ENCODE peak calls at places on chromosomes 4 and X, in four cellular contexts. One of them, this sample, is unnamed.
A peak's percentile ranks its signal among the peaks of the same experiment; 100 is the strongest.

GRCh38 chr4:163556169-163556568 is 61.7 kb downstream of the TMA16 start:
- DNase-seq in psoas muscle: no peak
- DNase-seq in PC-3: peak; percentile 33
- DNase-seq in adrenal gland: no peak
- DNase-seq in this sample: no peak

GRCh38 chrX:134821370-134821769 is 163.1 kb upstream of the PLAC1 start:
- DNase-seq in PC-3: peak; percentile 56
- DNase-seq in adrenal gland: peak; percentile 22
- DNase-seq in psoas muscle: no peak
- DNase-seq in this sample: no peak

GRCh38 chr4:112876316-112876715 is 173.1 kb upstream of the ANK2 start:
- DNase-seq in adrenal gland: no peak
- DNase-seq in PC-3: no peak
- DNase-seq in psoas muscle: no peak
- DNase-seq in this sample: no peak

GRCh38 chr4:26071688-26072087 is 157.7 kb downstream of the SMIM20 start:
- DNase-seq in adrenal gland: no peak
- DNase-seq in psoas muscle: no peak
- DNase-seq in PC-3: no peak
- DNase-seq in this sample: no peak

GRCh38 chr4:133186210-133186609 is 37.1 kb downstream of the PCDH10 start:
- DNase-seq in PC-3: peak; percentile 12
- DNase-seq in adrenal gland: no peak
- DNase-seq in psoas muscle: no peak
- DNase-seq in this sample: no peak

GRCh38 chrX:13380230-13380629 is 60.4 kb upstream of the ATXN3L start:
- DNase-seq in adrenal gland: no peak
- DNase-seq in psoas muscle: no peak
- DNase-seq in PC-3: peak; percentile 48
- DNase-seq in this sample: no peak

GRCh38 chr4:98193459-98194105 is 50.3 kb upstream of the STPG2 start:
- DNase-seq in adrenal gland: no peak
- DNase-seq in psoas muscle: no peak
- DNase-seq in PC-3: no peak
- DNase-seq in this sample: no peak

GRCh38 chr4:183905593-183906485 is 732 bp downstream of the STOX2 start:
- DNase-seq in PC-3: peak; percentile 12
- DNase-seq in adrenal gland: peak; percentile 49
- DNase-seq in psoas muscle: peak; percentile 65
- DNase-seq in this sample: no peak

GRCh38 chr4:33184684-33185083 is 2464.5 kb downstream of the PCDH7 start:
- DNase-seq in adrenal gland: no peak
- DNase-seq in PC-3: peak; percentile 21
- DNase-seq in psoas muscle: no peak
- DNase-seq in this sample: no peak

GRCh38 chrX:56802921-56803848 is 74.1 kb downstream of the NBDY start:
- DNase-seq in psoas muscle: peak; percentile 94
- DNase-seq in PC-3: peak; percentile 73
- DNase-seq in adrenal gland: peak; percentile 65
- DNase-seq in this sample: no peak

GRCh38 chrX:70096052-70096451 is 33.8 kb downstream of the OTUD6A start:
- DNase-seq in psoas muscle: no peak
- DNase-seq in PC-3: peak; percentile 56
- DNase-seq in adrenal gland: peak; percentile 2
- DNase-seq in this sample: no peak

GRCh38 chr4:6446538-6447451 is 25.6 kb downstream of the PPP2R2C start:
- DNase-seq in adrenal gland: peak; percentile 26
- DNase-seq in PC-3: no peak
- DNase-seq in psoas muscle: no peak
- DNase-seq in this sample: no peak

GRCh38 chrX:134990475-134991473 is at the start of gene SMIM10:
- DNase-seq in psoas muscle: peak; percentile 88
- DNase-seq in adrenal gland: peak; percentile 77
- DNase-seq in PC-3: no peak
- DNase-seq in this sample: peak; percentile 29

GRCh38 chrX:54043084-54043483 is 1.2 kb downstream of the PHF8 start:
- DNase-seq in PC-3: peak; percentile 2
- DNase-seq in adrenal gland: no peak
- DNase-seq in psoas muscle: no peak
- DNase-seq in this sample: no peak

GRCh38 chrX:144334577-144334976 is 450.7 kb downstream of the UBE2NL start:
- DNase-seq in psoas muscle: no peak
- DNase-seq in PC-3: peak; percentile 34
- DNase-seq in adrenal gland: no peak
- DNase-seq in this sample: no peak

GRCh38 chrX:144333429-144333828 is 449.6 kb downstream of the UBE2NL start:
- DNase-seq in psoas muscle: no peak
- DNase-seq in adrenal gland: no peak
- DNase-seq in PC-3: no peak
- DNase-seq in this sample: no peak

GRCh38 chrX:144335402-144335801 is 451.5 kb downstream of the UBE2NL start:
- DNase-seq in PC-3: peak; percentile 12
- DNase-seq in adrenal gland: no peak
- DNase-seq in psoas muscle: no peak
- DNase-seq in this sample: no peak
- TF ChIP-seq CTCF in PC-3: peak; percentile 26
- TF ChIP-seq CTCF in adrenal gland: no peak
- TF ChIP-seq CTCF in psoas muscle: no peak
- TF ChIP-seq CTCF in this sample: no peak

GRCh38 chrX:95505721-95506120 is 1178.9 kb upstream of the DIAPH2 start:
- DNase-seq in adrenal gland: no peak
- DNase-seq in PC-3: no peak
- DNase-seq in psoas muscle: no peak
- DNase-seq in this sample: no peak
- TF ChIP-seq CTCF in adrenal gland: no peak
- TF ChIP-seq CTCF in PC-3: peak; percentile 12
- TF ChIP-seq CTCF in psoas muscle: no peak
- TF ChIP-seq CTCF in this sample: no peak

GRCh38 chr4:123304151-123305021 is 92.2 kb upstream of the SPRY1 start:
- DNase-seq in adrenal gland: no peak
- DNase-seq in psoas muscle: peak; percentile 53
- DNase-seq in PC-3: no peak
- DNase-seq in this sample: no peak
- TF ChIP-seq CTCF in adrenal gland: no peak
- TF ChIP-seq CTCF in psoas muscle: no peak
- TF ChIP-seq CTCF in PC-3: no peak
- TF ChIP-seq CTCF in this sample: no peak

GRCh38 chr4:30437316-30437715 is 282.9 kb upstream of the PCDH7 start:
- DNase-seq in PC-3: no peak
- DNase-seq in adrenal gland: no peak
- DNase-seq in psoas muscle: no peak
- DNase-seq in this sample: no peak

DNA sequence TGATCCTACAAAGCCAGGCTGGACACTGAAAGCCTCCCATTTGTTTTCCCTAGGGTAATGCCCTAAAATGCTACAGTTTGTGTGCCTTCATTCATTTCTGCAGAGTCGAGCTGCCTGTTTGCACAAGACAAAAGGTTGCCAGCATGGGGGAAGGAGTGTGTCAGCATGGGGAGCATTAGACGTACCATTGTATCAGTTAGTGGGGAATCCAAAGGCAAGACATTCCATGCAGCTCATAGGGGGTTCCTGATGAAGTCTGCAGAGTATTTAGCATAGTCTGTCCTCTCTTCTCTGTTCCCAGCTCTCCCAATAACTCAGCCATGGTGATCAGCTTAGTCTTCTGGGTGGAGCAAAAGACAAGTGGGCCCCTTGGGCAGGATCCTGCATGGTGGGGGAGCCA is 276.9 kb upstream of the PCDH7 start:
- DNase-seq in psoas muscle: no peak
- DNase-seq in adrenal gland: no peak
- DNase-seq in PC-3: no peak
- DNase-seq in this sample: no peak
- TF ChIP-seq CTCF in psoas muscle: no peak
- TF ChIP-seq CTCF in adrenal gland: no peak
- TF ChIP-seq CTCF in PC-3: no peak
- TF ChIP-seq CTCF in this sample: no peak

GRCh38 chrX:68238568-68238967 is 194.7 kb downstream of the OPHN1 start:
- DNase-seq in psoas muscle: no peak
- DNase-seq in PC-3: peak; percentile 43
- DNase-seq in adrenal gland: peak; percentile 2
- DNase-seq in this sample: no peak
- TF ChIP-seq CTCF in psoas muscle: peak; percentile 10
- TF ChIP-seq CTCF in PC-3: peak; percentile 78
- TF ChIP-seq CTCF in adrenal gland: peak; percentile 15
- TF ChIP-seq CTCF in this sample: no peak